ENCODE peak calls at places on chromosome 20, in eight cellular contexts. A is amygdala; S is AML-193; T is psoas muscle; V is BE2C; B is HFFc6; P is stimulated activated CD8-positive, alpha-beta memory T cell treated with anti-CD3 and anti-CD28 coated beads, Interleukin-15, amount 100 ng/mL, for 1 hour; Y is H54. R is an unnamed sample.

GRCh38 chr20:18288748-18289705 is 700 bp downstream of the ZNF133 start:
- DNase-seq in P (no peak), T (peak), S (no peak), V (no peak), B (peak), Y (peak), A (no peak), R (peak)

GRCh38 chr20:20856306-20856705 is 143.9 kb upstream of the RALGAPA2 start:
- DNase-seq in S (peak), B (no peak), P (no peak), A (no peak), V (no peak), Y (no peak), T (no peak), R (peak)

GRCh38 chr20:54078296-54078695 is 7.9 kb upstream of the BCAS1 start:
- DNase-seq in S (peak), A (no peak), B (no peak), P (no peak), T (no peak), Y (no peak), V (no peak), R (no peak)

GRCh38 chr20:46523108-46523507 is 9.7 kb upstream of the ZNF334 start:
- DNase-seq in P (no peak), S (no peak), T (no peak), Y (no peak), A (no peak), V (no peak), B (no peak), R (no peak)

GRCh38 chr20:45782890-45783289 is 8.8 kb downstream of the WFDC3 start:
- DNase-seq in A (no peak), B (no peak), Y (no peak), P (no peak), V (no peak), S (no peak), T (no peak), R (no peak)

GRCh38 chr20:40493551-40493950 is 195.5 kb downstream of the MAFB start:
- DNase-seq in B (no peak), T (no peak), A (no peak), S (no peak), P (no peak), Y (no peak), V (no peak), R (no peak)

GRCh38 chr20:33664762-33665144 is 2.0 kb upstream of the ACTL10 start:
- DNase-seq in V (no peak), T (no peak), S (no peak), P (no peak), A (no peak), B (no peak), Y (no peak), R (no peak)

GRCh38 chr20:62994850-62995249 is 11.9 kb downstream of the BHLHE23 start:
- DNase-seq in V (no peak), B (no peak), S (no peak), A (no peak), P (no peak), Y (no peak), T (no peak), R (no peak)

GRCh38 chr20:37207176-37207575 is 27.8 kb upstream of the MROH8 start:
- DNase-seq in Y (no peak), B (no peak), V (no peak), T (no peak), P (no peak), S (no peak), A (no peak), R (no peak)

GRCh38 chr20:4802522-4802921 is 80.8 kb downstream of the PRND start:
- DNase-seq in A (no peak), B (no peak), T (no peak), V (no peak), Y (no peak), P (no peak), S (peak), R (no peak)

GRCh38 chr20:48933017-48933766 is 11.7 kb downstream of the ARFGEF2 start:
- DNase-seq in S (no peak), P (no peak), V (no peak), T (no peak), A (no peak), Y (no peak), B (no peak), R (no peak)

GRCh38 chr20:4243071-4243470 is 227.7 kb upstream of the RNF24 start:
- DNase-seq in V (no peak), A (no peak), T (no peak), S (no peak), P (no peak), Y (no peak), B (no peak), R (no peak)

GRCh38 chr20:46122071-46122470 is 4.0 kb downstream of the CD40 start:
- DNase-seq in S (no peak), A (no peak), Y (peak), V (no peak), P (no peak), B (peak), T (no peak), R (peak)

GRCh38 chr20:37919389-37920040 is 16.6 kb downstream of the VSTM2L start:
- DNase-seq in P (no peak), Y (no peak), B (no peak), A (no peak), T (no peak), V (no peak), S (no peak), R (no peak)

GRCh38 chr20:41998539-41999341 is 380.6 kb upstream of the CHD6 start:
- DNase-seq in B (no peak), Y (no peak), T (no peak), P (no peak), V (no peak), S (no peak), A (no peak), R (no peak)

GRCh38 chr20:45545754-45546453 is 1.3 kb downstream of the EPPIN start:
- DNase-seq in V (no peak), A (no peak), B (peak), T (no peak), S (no peak), P (no peak), Y (peak), R (peak)

GRCh38 chr20:31835977-31836852 is 9.2 kb downstream of the FOXS1 start:
- DNase-seq in P (no peak), B (peak), S (peak), V (peak), T (peak), A (peak), Y (peak), R (peak)